ENCODE peak calls at places on chromosomes 2 and 18, in five cellular contexts. F, E, P, Z and J are unnamed samples. For H3K27me3, H3K4me1 and H3K9me3, the result is how much of the 10 kb centered on the place peaks cover.

GRCh38 chr18:22846697-22847096 is 86.4 kb upstream of the RBBP8 start:
- DNase-seq in Z (no peak), P (no peak), F (no peak), E (no peak), J (no peak)

GRCh38 chr2:3405876-3406275 is 26.4 kb downstream of the TRAPPC12 start:
- DNase-seq in F (no peak), P (no peak), Z (no peak), E (no peak), J (no peak)

GRCh38 chr2:229314117-229314516 is 43.0 kb upstream of the PID1 start:
- DNase-seq in E (no peak), P (no peak), F (no peak), Z (no peak), J (no peak)

GRCh38 chr2:174003635-174004310 is 38.6 kb upstream of the SP3 start:
- DNase-seq in Z (no peak), P (no peak), F (no peak), E (no peak), J (no peak)

GRCh38 chr18:76866631-76867030 is 44.3 kb downstream of the ZNF236 start:
- DNase-seq in Z (no peak), F (no peak), P (no peak), E (no peak), J (no peak)

GRCh38 chr2:102140367-102140766 is 2.2 kb upstream of the IL1R1 start:
- DNase-seq in E (no peak), Z (no peak), F (no peak), P (no peak), J (no peak)

GRCh38 chr2:33033524-33034150 is 86.9 kb downstream of the LTBP1 start:
- DNase-seq in Z (no peak), F (no peak), E (no peak), P (peak), J (no peak)

GRCh38 chr2:206396216-206396615 is 47.1 kb upstream of the ADAM23 start:
- DNase-seq in P (peak), E (no peak), F (no peak), Z (no peak), J (no peak)

GRCh38 chr2:135022952-135023880 is 24.0 kb downstream of the MAP3K19 start:
- DNase-seq in Z (no peak), F (no peak), E (no peak), P (no peak), J (no peak)

GRCh38 chr18:2893056-2893455 is 46.2 kb downstream of the EMILIN2 start:
- DNase-seq in F (no peak), Z (no peak), E (no peak), P (no peak), J (no peak)

GRCh38 chr18:12497296-12497695 is 89.6 kb downstream of the PRELID3A start:
- DNase-seq in P (no peak), E (no peak), F (no peak), Z (no peak), J (no peak)

GRCh38 chr2:159797468-159798375 is at the start of gene CD302:
- DNase-seq in P (peak), E (peak), Z (peak), F (peak), J (no peak)
- H3K27me3 ChIP-seq in P (half or more), E (under half), Z (under half), F (under half), J (under half)

DNA sequence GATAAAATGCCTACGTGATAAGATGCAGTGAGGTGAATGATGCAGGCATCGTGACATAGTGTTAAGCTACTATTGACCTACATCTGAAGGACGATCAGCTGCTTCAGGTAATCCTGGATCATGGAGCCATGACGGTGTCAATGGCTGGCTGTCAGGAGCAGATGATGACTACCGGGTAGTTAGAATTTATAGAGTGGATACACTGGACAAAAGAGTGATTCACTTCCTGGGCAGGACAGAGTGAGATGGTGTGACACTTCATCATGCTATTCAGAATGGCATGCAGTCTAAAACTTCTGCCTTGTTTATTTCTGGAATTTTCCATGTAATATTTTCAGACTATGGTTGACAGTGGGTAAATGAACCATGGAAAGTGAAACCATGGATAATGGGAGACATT is 29.5 kb downstream of the METTL8 start:
- DNase-seq in P (no peak), F (no peak), E (no peak), Z (no peak), J (no peak)
- H3K4me1 ChIP-seq in P (under half), F (under half), E (under half), Z (under half), J (under half)

GRCh38 chr2:70991142-70991541 is 3.5 kb downstream of the TEX261 start:
- DNase-seq in E (no peak), Z (peak), F (no peak), P (no peak), J (no peak)

GRCh38 chr2:70993689-70993986 is 1.0 kb downstream of the TEX261 start:
- DNase-seq in P (no peak), F (no peak), Z (peak), E (no peak), J (no peak)

GRCh38 chr2:70992945-70993688 is 1.6 kb downstream of the TEX261 start:
- DNase-seq in F (no peak), P (no peak), E (no peak), Z (peak), J (no peak)

GRCh38 chr2:70990216-70990615 is 4.5 kb downstream of the TEX261 start:
- DNase-seq in E (no peak), F (no peak), Z (no peak), P (no peak), J (no peak)

DNA sequence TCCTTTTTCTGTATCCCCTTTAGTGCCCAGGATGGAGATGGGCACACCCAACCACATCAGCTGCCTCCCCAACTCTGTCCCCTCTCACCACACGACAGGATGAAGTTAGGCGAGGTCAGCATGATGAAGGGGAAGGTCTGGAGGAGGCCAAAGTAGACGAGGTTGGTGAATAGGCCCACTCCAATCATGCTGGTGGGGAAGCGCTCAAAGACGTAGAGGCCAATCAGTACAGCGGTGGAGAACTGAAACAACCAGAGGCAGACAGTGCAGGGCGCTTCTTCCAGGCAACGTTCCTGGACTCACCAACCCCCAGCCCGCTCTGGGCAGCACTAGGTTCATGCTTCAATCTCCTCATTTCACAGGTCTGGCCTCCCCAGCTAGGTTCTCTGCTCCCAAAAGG is 2.9 kb downstream of the TEX261 start:
- DNase-seq in Z (peak), E (no peak), F (no peak), P (no peak), J (no peak)
- H3K9me3 ChIP-seq in Z (under half), E (under half), F (under half), P (under half), J (under half)

GRCh38 chr2:121043061-121043826 is 241.8 kb downstream of the TFCP2L1 start:
- DNase-seq in Z (no peak), F (no peak), P (no peak), E (no peak), J (no peak)
- H3K27me3 ChIP-seq in Z (under half), F (under half), P (under half), E (under half), J (under half)

DNA sequence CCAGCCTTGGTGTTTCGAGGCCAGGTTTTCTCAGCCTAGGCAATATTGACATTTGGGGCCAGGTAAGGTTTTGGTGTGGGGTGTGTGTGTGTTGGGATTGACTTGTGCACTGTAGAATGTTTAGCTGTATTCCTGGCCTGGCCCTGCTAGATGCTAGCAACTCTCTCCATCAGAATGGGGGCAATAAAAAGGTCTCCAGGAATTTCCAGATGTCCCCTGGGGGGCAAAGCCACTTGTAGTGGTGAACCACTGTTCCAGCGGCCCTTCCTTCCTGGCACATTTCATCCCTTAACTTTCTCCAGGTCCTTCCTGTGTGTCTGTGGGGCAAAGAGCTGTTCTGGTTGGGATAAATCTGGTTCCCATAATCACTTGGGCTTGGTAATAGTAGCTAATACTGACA is 12.0 kb downstream of the LIPG start:
- DNase-seq in Z (no peak), F (no peak), P (no peak), E (no peak), J (no peak)
- H3K4me1 ChIP-seq in Z (under half), F (under half), P (under half), E (under half), J (under half)

GRCh38 chr18:78862395-78862794 is 117.2 kb upstream of the SALL3 start:
- DNase-seq in P (no peak), E (no peak), Z (no peak), F (no peak), J (no peak)

GRCh38 chr18:78859686-78860085 is 119.9 kb upstream of the SALL3 start:
- DNase-seq in E (no peak), Z (no peak), F (no peak), P (no peak), J (no peak)

GRCh38 chr18:78861706-78862105 is 117.9 kb upstream of the SALL3 start:
- DNase-seq in F (no peak), E (no peak), Z (no peak), P (no peak), J (no peak)

GRCh38 chr18:78860117-78860516 is 119.5 kb upstream of the SALL3 start:
- DNase-seq in Z (no peak), E (no peak), F (no peak), P (no peak), J (no peak)

DNA sequence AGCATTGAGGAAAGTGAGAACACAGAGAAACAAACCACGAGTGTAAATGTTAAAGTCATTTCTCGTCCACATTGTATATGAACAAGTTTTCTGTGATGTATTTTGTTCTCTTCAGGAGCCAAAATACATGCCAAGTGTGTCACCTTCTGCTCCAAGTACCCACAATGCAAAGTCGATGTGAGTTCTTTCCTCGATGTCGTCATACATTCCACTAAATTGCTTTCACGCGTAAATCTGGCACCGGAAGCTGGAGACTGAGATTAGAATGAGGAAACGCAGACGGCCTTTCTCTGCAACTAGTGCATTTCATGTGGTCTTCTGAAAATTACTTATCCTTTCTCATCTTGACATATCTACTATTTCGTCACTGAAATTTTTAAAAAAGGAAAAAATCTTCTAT is 118.5 kb upstream of the SALL3 start:
- DNase-seq in P (no peak), Z (no peak), F (no peak), E (no peak), J (no peak)
- H3K9me3 ChIP-seq in P (under half), Z (under half), F (under half), E (under half), J (under half)

GRCh38 chr18:79396431-79397287 is 929 bp downstream of the NFATC1 start:
- DNase-seq in F (no peak), E (peak), Z (peak), P (peak), J (no peak)

GRCh38 chr18:79397830-79398761 is 2.4 kb downstream of the NFATC1 start:
- DNase-seq in Z (peak), E (no peak), F (no peak), P (no peak), J (no peak)

GRCh38 chr18:79395761-79396404 is at the start of gene NFATC1:
- DNase-seq in Z (peak), F (peak), P (peak), E (peak), J (peak)

GRCh38 chr18:79395308-79395640 is 456 bp upstream of the NFATC1 start:
- DNase-seq in P (no peak), F (no peak), Z (peak), E (no peak), J (no peak)

GRCh38 chr18:79397288-79397829 is 1.6 kb downstream of the NFATC1 start:
- DNase-seq in P (no peak), E (no peak), F (no peak), Z (peak), J (no peak)
- H3K27me3 ChIP-seq in P (half or more), E (half or more), F (under half), Z (under half), J (under half)

GRCh38 chr2:239137165-239137889 is 263.5 kb downstream of the HDAC4 start:
- DNase-seq in E (no peak), F (no peak), P (no peak), Z (no peak), J (no peak)
- H3K4me1 ChIP-seq in E (under half), F (under half), P (under half), Z (under half), J (under half)